ENCODE peak calls at places on chromosomes 13 and 19, in seven cellular contexts. One of them, this sample, is unnamed.

GRCh38 chr13:66367356-66367755 is 862.8 kb downstream of the PCDH9 start:
- DNase-seq in amygdala: no peak
- DNase-seq in left ventricle myocardium inferior: no peak
- DNase-seq in stimulated activated CD4-positive, alpha-beta T cell treated with anti-CD3 and anti-CD28 coated beads, Interleukin-1b, Interleukin-23, amount 100 ng/mL, for 4 hours: no peak
- DNase-seq in heart right ventricle: no peak
- DNase-seq in activated T-cell treated with anti-CD3 and anti-CD28 coated beads for 4 hours: no peak
- DNase-seq in PC-3: no peak
- DNase-seq in this sample: peak; percentile 84

GRCh38 chr13:42405665-42406390 is 133.9 kb downstream of the AKAP11 start:
- DNase-seq in PC-3: peak; percentile 10
- DNase-seq in stimulated activated CD4-positive, alpha-beta T cell treated with anti-CD3 and anti-CD28 coated beads, Interleukin-1b, Interleukin-23, amount 100 ng/mL, for 4 hours: peak; percentile 50
- DNase-seq in heart right ventricle: no peak
- DNase-seq in amygdala: no peak
- DNase-seq in left ventricle myocardium inferior: no peak
- DNase-seq in activated T-cell treated with anti-CD3 and anti-CD28 coated beads for 4 hours: peak; percentile 28
- DNase-seq in this sample: peak; percentile 77

GRCh38 chr19:39074942-39075341 is 9.2 kb upstream of the ACP7 start:
- DNase-seq in activated T-cell treated with anti-CD3 and anti-CD28 coated beads for 4 hours: no peak
- DNase-seq in left ventricle myocardium inferior: no peak
- DNase-seq in amygdala: no peak
- DNase-seq in stimulated activated CD4-positive, alpha-beta T cell treated with anti-CD3 and anti-CD28 coated beads, Interleukin-1b, Interleukin-23, amount 100 ng/mL, for 4 hours: no peak
- DNase-seq in heart right ventricle: no peak
- DNase-seq in PC-3: no peak
- DNase-seq in this sample: no peak

GRCh38 chr13:43377955-43378354 is 354.6 kb downstream of the DNAJC15 start:
- DNase-seq in PC-3: peak; percentile 21
- DNase-seq in heart right ventricle: no peak
- DNase-seq in stimulated activated CD4-positive, alpha-beta T cell treated with anti-CD3 and anti-CD28 coated beads, Interleukin-1b, Interleukin-23, amount 100 ng/mL, for 4 hours: no peak
- DNase-seq in left ventricle myocardium inferior: no peak
- DNase-seq in amygdala: no peak
- DNase-seq in activated T-cell treated with anti-CD3 and anti-CD28 coated beads for 4 hours: no peak
- DNase-seq in this sample: peak; percentile 6

GRCh38 chr19:57438925-57439324 is 3.8 kb downstream of the ZNF749 start:
- DNase-seq in activated T-cell treated with anti-CD3 and anti-CD28 coated beads for 4 hours: no peak
- DNase-seq in left ventricle myocardium inferior: no peak
- DNase-seq in heart right ventricle: no peak
- DNase-seq in amygdala: no peak
- DNase-seq in stimulated activated CD4-positive, alpha-beta T cell treated with anti-CD3 and anti-CD28 coated beads, Interleukin-1b, Interleukin-23, amount 100 ng/mL, for 4 hours: no peak
- DNase-seq in PC-3: no peak
- DNase-seq in this sample: no peak

GRCh38 chr19:13215572-13216380 is 65.6 kb downstream of the IER2 start:
- DNase-seq in stimulated activated CD4-positive, alpha-beta T cell treated with anti-CD3 and anti-CD28 coated beads, Interleukin-1b, Interleukin-23, amount 100 ng/mL, for 4 hours: peak; percentile 12
- DNase-seq in left ventricle myocardium inferior: no peak
- DNase-seq in activated T-cell treated with anti-CD3 and anti-CD28 coated beads for 4 hours: no peak
- DNase-seq in heart right ventricle: no peak
- DNase-seq in amygdala: no peak
- DNase-seq in PC-3: peak; percentile 26
- DNase-seq in this sample: no peak

GRCh38 chr13:36297259-36297599 is 385 bp downstream of the CCDC169 start:
- DNase-seq in amygdala: no peak
- DNase-seq in activated T-cell treated with anti-CD3 and anti-CD28 coated beads for 4 hours: no peak
- DNase-seq in left ventricle myocardium inferior: no peak
- DNase-seq in heart right ventricle: no peak
- DNase-seq in stimulated activated CD4-positive, alpha-beta T cell treated with anti-CD3 and anti-CD28 coated beads, Interleukin-1b, Interleukin-23, amount 100 ng/mL, for 4 hours: no peak
- DNase-seq in PC-3: peak; percentile 15
- DNase-seq in this sample: peak; percentile 33

GRCh38 chr13:112510002-112510780 is 77.8 kb downstream of the TUBGCP3 start:
- DNase-seq in PC-3: peak; percentile 55
- DNase-seq in activated T-cell treated with anti-CD3 and anti-CD28 coated beads for 4 hours: no peak
- DNase-seq in amygdala: peak; percentile 24
- DNase-seq in heart right ventricle: peak; percentile 13
- DNase-seq in stimulated activated CD4-positive, alpha-beta T cell treated with anti-CD3 and anti-CD28 coated beads, Interleukin-1b, Interleukin-23, amount 100 ng/mL, for 4 hours: no peak
- DNase-seq in left ventricle myocardium inferior: no peak
- DNase-seq in this sample: peak; percentile 83

GRCh38 chr19:56114711-56115110 is 6.4 kb downstream of the ZNF787 start:
- DNase-seq in amygdala: no peak
- DNase-seq in left ventricle myocardium inferior: no peak
- DNase-seq in activated T-cell treated with anti-CD3 and anti-CD28 coated beads for 4 hours: no peak
- DNase-seq in PC-3: no peak
- DNase-seq in stimulated activated CD4-positive, alpha-beta T cell treated with anti-CD3 and anti-CD28 coated beads, Interleukin-1b, Interleukin-23, amount 100 ng/mL, for 4 hours: no peak
- DNase-seq in heart right ventricle: no peak
- DNase-seq in this sample: no peak

GRCh38 chr19:10544753-10545251 is 1.1 kb downstream of the ATG4D start:
- DNase-seq in stimulated activated CD4-positive, alpha-beta T cell treated with anti-CD3 and anti-CD28 coated beads, Interleukin-1b, Interleukin-23, amount 100 ng/mL, for 4 hours: no peak
- DNase-seq in amygdala: no peak
- DNase-seq in activated T-cell treated with anti-CD3 and anti-CD28 coated beads for 4 hours: no peak
- DNase-seq in left ventricle myocardium inferior: no peak
- DNase-seq in PC-3: no peak
- DNase-seq in heart right ventricle: no peak
- DNase-seq in this sample: no peak

GRCh38 chr19:17687857-17688784 is at the start of gene UNC13A:
- DNase-seq in heart right ventricle: peak; percentile 40
- DNase-seq in PC-3: no peak
- DNase-seq in left ventricle myocardium inferior: peak; percentile 40
- DNase-seq in amygdala: peak; percentile 42
- DNase-seq in stimulated activated CD4-positive, alpha-beta T cell treated with anti-CD3 and anti-CD28 coated beads, Interleukin-1b, Interleukin-23, amount 100 ng/mL, for 4 hours: no peak
- DNase-seq in activated T-cell treated with anti-CD3 and anti-CD28 coated beads for 4 hours: peak; percentile 4
- DNase-seq in this sample: peak; percentile 53

GRCh38 chr19:55301459-55302331 is 17.9 kb downstream of the BRSK1 start:
- DNase-seq in amygdala: peak; percentile 79
- DNase-seq in activated T-cell treated with anti-CD3 and anti-CD28 coated beads for 4 hours: peak; percentile 95
- DNase-seq in stimulated activated CD4-positive, alpha-beta T cell treated with anti-CD3 and anti-CD28 coated beads, Interleukin-1b, Interleukin-23, amount 100 ng/mL, for 4 hours: peak; percentile 98
- DNase-seq in left ventricle myocardium inferior: peak; percentile 87
- DNase-seq in heart right ventricle: peak; percentile 86
- DNase-seq in PC-3: peak; percentile 91
- DNase-seq in this sample: peak; percentile 78

GRCh38 chr19:53101518-53101917 is 1.7 kb downstream of the ZNF160 start:
- DNase-seq in left ventricle myocardium inferior: no peak
- DNase-seq in heart right ventricle: no peak
- DNase-seq in amygdala: no peak
- DNase-seq in PC-3: peak; percentile 27
- DNase-seq in stimulated activated CD4-positive, alpha-beta T cell treated with anti-CD3 and anti-CD28 coated beads, Interleukin-1b, Interleukin-23, amount 100 ng/mL, for 4 hours: no peak
- DNase-seq in activated T-cell treated with anti-CD3 and anti-CD28 coated beads for 4 hours: no peak
- DNase-seq in this sample: peak; percentile 29

GRCh38 chr19:17411801-17412200 is 6.4 kb upstream of the BST2 start:
- DNase-seq in stimulated activated CD4-positive, alpha-beta T cell treated with anti-CD3 and anti-CD28 coated beads, Interleukin-1b, Interleukin-23, amount 100 ng/mL, for 4 hours: no peak
- DNase-seq in activated T-cell treated with anti-CD3 and anti-CD28 coated beads for 4 hours: no peak
- DNase-seq in left ventricle myocardium inferior: no peak
- DNase-seq in PC-3: no peak
- DNase-seq in amygdala: no peak
- DNase-seq in heart right ventricle: no peak
- DNase-seq in this sample: no peak

GRCh38 chr13:21081926-21082325 is 20.5 kb upstream of the LATS2 start:
- DNase-seq in activated T-cell treated with anti-CD3 and anti-CD28 coated beads for 4 hours: no peak
- DNase-seq in left ventricle myocardium inferior: no peak
- DNase-seq in amygdala: no peak
- DNase-seq in PC-3: no peak
- DNase-seq in heart right ventricle: no peak
- DNase-seq in stimulated activated CD4-positive, alpha-beta T cell treated with anti-CD3 and anti-CD28 coated beads, Interleukin-1b, Interleukin-23, amount 100 ng/mL, for 4 hours: no peak
- DNase-seq in this sample: no peak

GRCh38 chr13:33636955-33637670 is 180.8 kb upstream of the RFC3 start:
- DNase-seq in amygdala: no peak
- DNase-seq in activated T-cell treated with anti-CD3 and anti-CD28 coated beads for 4 hours: no peak
- DNase-seq in heart right ventricle: no peak
- DNase-seq in stimulated activated CD4-positive, alpha-beta T cell treated with anti-CD3 and anti-CD28 coated beads, Interleukin-1b, Interleukin-23, amount 100 ng/mL, for 4 hours: no peak
- DNase-seq in left ventricle myocardium inferior: no peak
- DNase-seq in PC-3: peak; percentile 31
- DNase-seq in this sample: no peak

GRCh38 chr19:38683393-38684077 is 36.1 kb downstream of the ACTN4 start:
- DNase-seq in left ventricle myocardium inferior: no peak
- DNase-seq in PC-3: peak; percentile 96
- DNase-seq in stimulated activated CD4-positive, alpha-beta T cell treated with anti-CD3 and anti-CD28 coated beads, Interleukin-1b, Interleukin-23, amount 100 ng/mL, for 4 hours: peak; percentile 23
- DNase-seq in activated T-cell treated with anti-CD3 and anti-CD28 coated beads for 4 hours: peak; percentile 25
- DNase-seq in amygdala: no peak
- DNase-seq in heart right ventricle: peak; percentile 54
- DNase-seq in this sample: peak; percentile 95

GRCh38 chr19:48644839-48645651 is 942 bp downstream of the CA11 start:
- DNase-seq in heart right ventricle: peak; percentile 85
- DNase-seq in stimulated activated CD4-positive, alpha-beta T cell treated with anti-CD3 and anti-CD28 coated beads, Interleukin-1b, Interleukin-23, amount 100 ng/mL, for 4 hours: peak; percentile 64
- DNase-seq in amygdala: peak; percentile 74
- DNase-seq in left ventricle myocardium inferior: peak; percentile 72
- DNase-seq in PC-3: peak; percentile 63
- DNase-seq in activated T-cell treated with anti-CD3 and anti-CD28 coated beads for 4 hours: peak; percentile 62
- DNase-seq in this sample: peak; percentile 90

GRCh38 chr19:2328401-2329161 is at the start of the genes LSM7 and SPPL2B:
- DNase-seq in activated T-cell treated with anti-CD3 and anti-CD28 coated beads for 4 hours: peak; percentile 92
- DNase-seq in amygdala: peak; percentile 83
- DNase-seq in PC-3: peak; percentile 85
- DNase-seq in left ventricle myocardium inferior: peak; percentile 90
- DNase-seq in heart right ventricle: peak; percentile 90
- DNase-seq in stimulated activated CD4-positive, alpha-beta T cell treated with anti-CD3 and anti-CD28 coated beads, Interleukin-1b, Interleukin-23, amount 100 ng/mL, for 4 hours: peak; percentile 88
- DNase-seq in this sample: peak; percentile 88

GRCh38 chr19:15297416-15298224 is 34.7 kb downstream of the BRD4 start:
- DNase-seq in left ventricle myocardium inferior: no peak
- DNase-seq in amygdala: no peak
- DNase-seq in PC-3: peak; percentile 47
- DNase-seq in stimulated activated CD4-positive, alpha-beta T cell treated with anti-CD3 and anti-CD28 coated beads, Interleukin-1b, Interleukin-23, amount 100 ng/mL, for 4 hours: no peak
- DNase-seq in heart right ventricle: no peak
- DNase-seq in activated T-cell treated with anti-CD3 and anti-CD28 coated beads for 4 hours: no peak
- DNase-seq in this sample: peak; percentile 77

GRCh38 chr13:36207672-36208071 is 6.7 kb downstream of the SOHLH2 start:
- DNase-seq in PC-3: no peak
- DNase-seq in left ventricle myocardium inferior: no peak
- DNase-seq in activated T-cell treated with anti-CD3 and anti-CD28 coated beads for 4 hours: no peak
- DNase-seq in stimulated activated CD4-positive, alpha-beta T cell treated with anti-CD3 and anti-CD28 coated beads, Interleukin-1b, Interleukin-23, amount 100 ng/mL, for 4 hours: no peak
- DNase-seq in heart right ventricle: no peak
- DNase-seq in amygdala: no peak
- DNase-seq in this sample: no peak

GRCh38 chr19:18428837-18429674 is 8.9 kb downstream of the ISYNA1 start:
- DNase-seq in heart right ventricle: peak; percentile 76
- DNase-seq in stimulated activated CD4-positive, alpha-beta T cell treated with anti-CD3 and anti-CD28 coated beads, Interleukin-1b, Interleukin-23, amount 100 ng/mL, for 4 hours: peak; percentile 49
- DNase-seq in left ventricle myocardium inferior: peak; percentile 72
- DNase-seq in PC-3: no peak
- DNase-seq in activated T-cell treated with anti-CD3 and anti-CD28 coated beads for 4 hours: peak; percentile 62
- DNase-seq in amygdala: peak; percentile 64
- DNase-seq in this sample: peak; percentile 96

GRCh38 chr13:30697177-30697953 is 38.0 kb upstream of the ALOX5AP start:
- DNase-seq in amygdala: no peak
- DNase-seq in stimulated activated CD4-positive, alpha-beta T cell treated with anti-CD3 and anti-CD28 coated beads, Interleukin-1b, Interleukin-23, amount 100 ng/mL, for 4 hours: no peak
- DNase-seq in heart right ventricle: no peak
- DNase-seq in PC-3: no peak
- DNase-seq in left ventricle myocardium inferior: no peak
- DNase-seq in activated T-cell treated with anti-CD3 and anti-CD28 coated beads for 4 hours: no peak
- DNase-seq in this sample: no peak

GRCh38 chr19:41479757-41480191 is 36.8 kb downstream of the ERICH4 start:
- DNase-seq in stimulated activated CD4-positive, alpha-beta T cell treated with anti-CD3 and anti-CD28 coated beads, Interleukin-1b, Interleukin-23, amount 100 ng/mL, for 4 hours: no peak
- DNase-seq in left ventricle myocardium inferior: peak; percentile 35
- DNase-seq in heart right ventricle: peak; percentile 69
- DNase-seq in amygdala: no peak
- DNase-seq in activated T-cell treated with anti-CD3 and anti-CD28 coated beads for 4 hours: no peak
- DNase-seq in PC-3: no peak
- DNase-seq in this sample: no peak

GRCh38 chr19:54616840-54617560 is 13.3 kb upstream of the LILRB1 start:
- DNase-seq in PC-3: no peak
- DNase-seq in activated T-cell treated with anti-CD3 and anti-CD28 coated beads for 4 hours: no peak
- DNase-seq in heart right ventricle: no peak
- DNase-seq in stimulated activated CD4-positive, alpha-beta T cell treated with anti-CD3 and anti-CD28 coated beads, Interleukin-1b, Interleukin-23, amount 100 ng/mL, for 4 hours: no peak
- DNase-seq in left ventricle myocardium inferior: no peak
- DNase-seq in amygdala: no peak
- DNase-seq in this sample: no peak

GRCh38 chr19:35123573-35123972 is 8.0 kb downstream of the FXYD3 start:
- DNase-seq in amygdala: peak; percentile 32
- DNase-seq in PC-3: peak; percentile 81
- DNase-seq in stimulated activated CD4-positive, alpha-beta T cell treated with anti-CD3 and anti-CD28 coated beads, Interleukin-1b, Interleukin-23, amount 100 ng/mL, for 4 hours: no peak
- DNase-seq in activated T-cell treated with anti-CD3 and anti-CD28 coated beads for 4 hours: no peak
- DNase-seq in left ventricle myocardium inferior: peak; percentile 44
- DNase-seq in heart right ventricle: no peak
- DNase-seq in this sample: no peak

GRCh38 chr19:47274891-47275865 is 493 bp downstream of the INAFM1 start:
- DNase-seq in heart right ventricle: peak; percentile 52
- DNase-seq in amygdala: no peak
- DNase-seq in activated T-cell treated with anti-CD3 and anti-CD28 coated beads for 4 hours: no peak
- DNase-seq in left ventricle myocardium inferior: peak; percentile 22
- DNase-seq in stimulated activated CD4-positive, alpha-beta T cell treated with anti-CD3 and anti-CD28 coated beads, Interleukin-1b, Interleukin-23, amount 100 ng/mL, for 4 hours: no peak
- DNase-seq in PC-3: peak; percentile 1
- DNase-seq in this sample: peak; percentile 28

This sample was measured in choroid plexus epithelial cell.